ENCODE peak calls at places on chromosomes 12 and 14, in seven cellular contexts. B is coronary artery, O is colonic mucosa, W is cardiac fibroblast, F is PC-9, E is neural progenitor cell, M is AG04450. T is an unnamed sample.

GRCh38 chr12:90084018-90084417 is 375.4 kb upstream of the ATP2B1 start:
- DNase-seq in B (no peak), O (no peak), W (no peak), F (no peak), E (no peak), M (no peak), T (no peak)

GRCh38 chr14:80213602-80214001 is 2.3 kb upstream of the DIO2 start:
- DNase-seq in B (no peak), O (peak), W (peak), F (no peak), E (peak), M (no peak), T (no peak)

GRCh38 chr12:71664411-71665108 is 459 bp downstream of the THAP2 start:
- DNase-seq in B (no peak), O (no peak), W (no peak), F (no peak), E (no peak), M (no peak), T (no peak)

GRCh38 chr12:21819236-21819635 is 44.7 kb upstream of the KCNJ8 start:
- DNase-seq in B (no peak), O (no peak), W (no peak), F (no peak), E (no peak), M (peak), T (no peak)

GRCh38 chr12:6641131-6641530 is 5.4 kb upstream of the LPAR5 start:
- DNase-seq in B (no peak), O (no peak), W (no peak), F (no peak), E (no peak), M (no peak), T (no peak)

GRCh38 chr12:6326316-6326959 is 15.4 kb downstream of the TNFRSF1A start:
- DNase-seq in B (no peak), O (no peak), W (peak), F (no peak), E (peak), M (no peak), T (no peak)

GRCh38 chr14:30034049-30034635 is 106.5 kb upstream of the PRKD1 start:
- DNase-seq in B (no peak), O (no peak), W (no peak), F (no peak), E (peak), M (no peak), T (peak)

GRCh38 chr12:30330565-30330964 is 365.1 kb downstream of the IPO8 start:
- DNase-seq in B (no peak), O (no peak), W (no peak), F (no peak), E (no peak), M (no peak), T (no peak)

GRCh38 chr12:117360551-117361311 is 695 bp downstream of the NOS1 start:
- DNase-seq in B (no peak), O (no peak), W (no peak), F (no peak), E (peak), M (no peak), T (no peak)

GRCh38 chr12:48925218-48925871 is at the start of gene FKBP11:
- DNase-seq in B (peak), O (peak), W (peak), F (no peak), E (peak), M (no peak), T (no peak)

GRCh38 chr12:65902504-65902903 is 78.2 kb downstream of the HMGA2 start:
- DNase-seq in B (no peak), O (no peak), W (peak), F (no peak), E (no peak), M (no peak), T (no peak)

GRCh38 chr14:61474671-61475070 is 153.3 kb downstream of the PRKCH start:
- DNase-seq in B (no peak), O (no peak), W (peak), F (no peak), E (no peak), M (no peak), T (no peak)

GRCh38 chr14:87067597-87067996 is 925.4 kb downstream of the GALC start:
- DNase-seq in B (no peak), O (no peak), W (no peak), F (no peak), E (no peak), M (no peak), T (no peak)

GRCh38 chr14:53808042-53808441 is 148.6 kb downstream of the BMP4 start:
- DNase-seq in B (no peak), O (no peak), W (no peak), F (no peak), E (no peak), M (no peak), T (no peak)

GRCh38 chr14:49888293-49888692 is 4.6 kb upstream of the ARF6 start:
- DNase-seq in B (no peak), O (peak), W (no peak), F (no peak), E (no peak), M (no peak), T (peak)

GRCh38 chr12:132161796-132162507 is 17.7 kb downstream of the NOC4L start:
- DNase-seq in B (no peak), O (no peak), W (no peak), F (no peak), E (no peak), M (no peak), T (no peak)

GRCh38 chr12:120720234-120720968 is 5.2 kb upstream of the ACADS start:
- DNase-seq in B (no peak), O (peak), W (peak), F (no peak), E (no peak), M (peak), T (no peak)

GRCh38 chr12:107344035-107344808 is 250.9 kb upstream of the CRY1 start:
- DNase-seq in B (no peak), O (no peak), W (no peak), F (peak), E (no peak), M (no peak), T (no peak)

GRCh38 chr14:75720828-75721227 is 59.8 kb downstream of the TTLL5 start:
- DNase-seq in B (peak), O (no peak), W (peak), F (no peak), E (no peak), M (no peak), T (peak)

GRCh38 chr14:64581363-64581762 is 31.6 kb downstream of the PPP1R36 start:
- DNase-seq in B (no peak), O (no peak), W (no peak), F (no peak), E (no peak), M (no peak), T (no peak)

GRCh38 chr12:95118788-95119179 is 45.4 kb upstream of the NR2C1 start:
- DNase-seq in B (no peak), O (no peak), W (no peak), F (no peak), E (no peak), M (no peak), T (no peak)

GRCh38 chr14:48936881-48937280 is 649.3 kb downstream of the RPS29 start:
- DNase-seq in B (no peak), O (no peak), W (no peak), F (no peak), E (no peak), M (no peak), T (no peak)

GRCh38 chr14:45103806-45104205 is 19.9 kb downstream of the PRPF39 start:
- DNase-seq in B (no peak), O (no peak), W (no peak), F (no peak), E (peak), M (no peak), T (no peak)

GRCh38 chr14:58171090-58171489 is 19.1 kb upstream of the ARMH4 start:
- DNase-seq in B (no peak), O (peak), W (peak), F (peak), E (peak), M (peak), T (peak)

GRCh38 chr12:51270847-51271518 is 768 bp upstream of the SMAGP start:
- DNase-seq in B (no peak), O (no peak), W (peak), F (peak), E (no peak), M (peak), T (no peak)

GRCh38 chr12:93048646-93049045 is 119.6 kb upstream of the EEA1 start:
- DNase-seq in B (no peak), O (no peak), W (no peak), F (no peak), E (no peak), M (no peak), T (no peak)

GRCh38 chr12:67681145-67681778 is 32.7 kb downstream of the DYRK2 start:
- DNase-seq in B (no peak), O (no peak), W (peak), F (no peak), E (no peak), M (peak), T (no peak)

GRCh38 chr12:66768293-66768692 is 89.4 kb upstream of the GRIP1 start:
- DNase-seq in B (no peak), O (no peak), W (no peak), F (no peak), E (no peak), M (no peak), T (no peak)

GRCh38 chr12:26121841-26122680 is 2.8 kb downstream of the BHLHE41 start:
- DNase-seq in B (no peak), O (peak), W (peak), F (no peak), E (peak), M (no peak), T (no peak)

DNA sequence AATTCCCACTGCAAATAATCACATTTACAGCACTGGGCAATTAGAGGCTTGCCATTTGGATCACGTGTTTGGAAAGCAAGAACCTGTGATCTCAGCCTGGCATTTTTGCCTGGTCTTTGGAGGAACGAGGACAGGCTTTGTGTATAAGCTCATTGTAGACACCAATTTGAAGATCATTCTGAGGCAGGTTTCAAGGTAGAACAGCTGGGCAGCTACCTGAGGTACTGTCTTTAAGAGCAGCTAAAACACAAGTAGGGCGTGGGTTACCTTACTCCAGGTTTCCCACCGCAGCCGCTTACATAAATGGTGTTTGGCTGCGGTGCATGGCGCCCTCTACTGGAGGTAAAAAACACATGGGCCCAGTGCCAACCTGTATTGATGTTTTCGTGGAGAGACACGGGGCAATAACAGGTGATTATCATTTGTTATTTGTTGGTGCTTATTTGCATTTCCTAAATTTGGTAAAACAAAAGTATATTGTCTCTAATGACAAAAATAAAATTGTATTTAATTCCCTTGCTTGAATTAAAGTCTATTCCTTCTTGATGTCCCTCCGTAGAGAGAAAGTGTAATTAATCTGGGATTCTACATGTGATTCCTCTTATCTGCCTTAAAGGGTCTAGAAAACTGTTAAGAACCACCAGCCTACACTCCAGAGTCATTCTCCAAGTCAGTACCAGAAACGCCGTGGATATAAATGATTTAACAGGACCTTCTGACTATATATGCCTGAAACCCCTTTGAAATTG is 69.7 kb downstream of the SVOP start:
- DNase-seq in B (peak), O (peak), W (peak), F (peak), E (peak), M (peak), T (no peak)
- H3K4me3 ChIP-seq in B (peak), O (no peak), W (no peak), F (no peak), E (no peak), M (no peak), T (no peak)

GRCh38 chr14:95072310-95072709 is 85.0 kb downstream of the DICER1 start:
- DNase-seq in B (no peak), O (peak), W (no peak), F (no peak), E (no peak), M (no peak), T (peak)

GRCh38 chr14:95069547-95069946 is 87.8 kb downstream of the DICER1 start:
- DNase-seq in B (no peak), O (no peak), W (no peak), F (no peak), E (no peak), M (no peak), T (no peak)

GRCh38 chr14:95071649-95072256 is 85.6 kb downstream of the DICER1 start:
- DNase-seq in B (no peak), O (no peak), W (no peak), F (no peak), E (peak), M (no peak), T (no peak)

GRCh38 chr14:95069018-95069417 is 88.3 kb downstream of the DICER1 start:
- DNase-seq in B (no peak), O (no peak), W (no peak), F (no peak), E (no peak), M (no peak), T (no peak)

GRCh38 chr14:95070748-95071435 is 86.4 kb downstream of the DICER1 start:
- DNase-seq in B (no peak), O (no peak), W (no peak), F (no peak), E (no peak), M (no peak), T (no peak)
- TF ChIP-seq CTCF in B (no peak), O (no peak), W (no peak), F (no peak), E (no peak), M (no peak), T (no peak)

GRCh38 chr12:57893460-57894353 is 47.2 kb upstream of the CTDSP2 start:
- DNase-seq in B (peak), O (peak), W (peak), F (no peak), E (peak), M (peak), T (no peak)

GRCh38 chr12:57896139-57896436 is 45.3 kb upstream of the ATP23 start:
- DNase-seq in B (no peak), O (peak), W (peak), F (no peak), E (peak), M (no peak), T (no peak)

GRCh38 chr12:57895337-57896138 is 45.8 kb upstream of the ATP23 start:
- DNase-seq in B (no peak), O (no peak), W (no peak), F (no peak), E (no peak), M (no peak), T (no peak)

GRCh38 chr12:57896437-57897201 is 44.7 kb upstream of the ATP23 start:
- DNase-seq in B (peak), O (peak), W (peak), F (no peak), E (peak), M (peak), T (no peak)

GRCh38 chr12:57894577-57895292 is 46.6 kb upstream of the ATP23 start:
- DNase-seq in B (no peak), O (peak), W (peak), F (no peak), E (no peak), M (no peak), T (no peak)
- H3K4me3 ChIP-seq in B (peak), O (no peak), W (no peak), F (no peak), E (no peak), M (peak), T (no peak)

GRCh38 chr14:34715108-34715863 is 893 bp upstream of the CFL2 start:
- DNase-seq in B (no peak), O (no peak), W (no peak), F (no peak), E (no peak), M (no peak), T (no peak)
- TF ChIP-seq CTCF in B (no peak), O (no peak), W (no peak), F (no peak), E (no peak), M (no peak), T (no peak)

DNA sequence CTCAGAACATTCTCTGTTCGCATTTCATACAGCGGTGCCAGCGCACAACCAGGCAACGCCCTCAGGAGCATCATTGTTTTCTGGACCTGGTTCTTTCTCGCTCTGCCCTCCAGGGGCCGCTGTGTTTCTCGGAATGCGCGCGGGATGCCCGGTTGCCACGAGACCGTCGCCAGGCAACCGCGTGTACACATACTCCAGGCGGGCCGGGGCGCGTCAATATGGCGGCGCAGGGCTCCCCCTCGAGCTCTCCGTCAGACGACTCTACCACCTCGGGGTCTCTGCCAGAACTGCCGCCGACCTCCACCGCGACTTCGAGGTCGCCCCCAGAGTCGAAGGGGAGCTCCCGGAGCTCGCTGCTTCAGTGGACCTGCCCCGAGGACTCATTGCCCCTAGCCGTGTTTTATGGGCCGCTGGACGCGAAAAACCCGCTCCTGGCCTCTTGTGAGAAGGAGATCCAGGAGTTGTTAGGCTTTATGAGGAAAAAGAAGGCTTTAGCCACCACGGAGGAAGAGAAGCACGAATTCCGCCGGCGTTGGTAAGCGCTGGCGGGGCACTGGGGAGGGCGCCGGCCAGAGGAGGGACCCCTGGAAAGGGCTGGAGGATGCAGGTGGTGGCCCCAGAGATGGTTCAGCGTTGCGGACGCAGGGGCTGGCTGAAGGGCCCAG is at the start of gene CFAP54:
- DNase-seq in B (peak), O (peak), W (peak), F (peak), E (peak), M (peak), T (peak)
- H3K4me3 ChIP-seq in B (peak), O (peak), W (peak), F (peak), E (peak), M (peak), T (peak)

GRCh38 chr14:63212776-63213500 is 8.7 kb downstream of the RHOJ start:
- DNase-seq in B (no peak), O (no peak), W (no peak), F (no peak), E (no peak), M (no peak), T (no peak)

GRCh38 chr14:63214417-63215196 is 10.4 kb downstream of the RHOJ start:
- DNase-seq in B (no peak), O (no peak), W (peak), F (no peak), E (no peak), M (no peak), T (no peak)

GRCh38 chr14:63209160-63209559 is 4.9 kb downstream of the RHOJ start:
- DNase-seq in B (no peak), O (no peak), W (no peak), F (no peak), E (no peak), M (no peak), T (no peak)

GRCh38 chr14:63210812-63211211 is 6.6 kb downstream of the RHOJ start:
- DNase-seq in B (no peak), O (no peak), W (no peak), F (no peak), E (no peak), M (no peak), T (no peak)

DNA sequence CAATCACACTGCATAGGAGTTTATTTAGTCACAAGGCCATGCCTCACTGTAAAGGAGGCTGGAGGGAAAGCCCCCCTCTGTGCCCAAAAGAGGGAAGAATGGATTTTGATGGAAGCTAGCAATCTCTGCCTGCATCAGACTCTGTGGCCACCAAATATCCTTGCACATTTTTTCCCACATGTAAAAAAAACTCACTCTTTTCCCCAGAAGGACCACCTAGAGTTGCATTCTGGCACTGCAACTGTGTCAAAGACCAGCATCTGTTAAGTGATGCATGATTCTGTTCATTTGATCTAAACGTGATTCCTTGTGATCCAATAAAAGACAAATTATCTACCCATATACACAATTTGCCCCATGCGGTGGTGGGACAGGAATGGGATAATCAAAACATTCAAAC is 8.0 kb downstream of the RHOJ start:
- DNase-seq in B (no peak), O (no peak), W (no peak), F (no peak), E (peak), M (no peak), T (no peak)
- TF ChIP-seq CTCF in B (no peak), O (no peak), W (no peak), F (no peak), E (peak), M (peak), T (no peak)

T was measured in LNCaP clone FGC.